ENCODE peak calls at places on chromosomes 5 and 9, in ten cellular contexts. Q is astrocyte; I is kidney epithelial cell; E is body of pancreas; O is psoas muscle; B is AG10803; G is endodermal cell; N is CD8-positive, alpha-beta T cell; A is HFFc6; V is breast epithelium. Z is an unnamed sample.

GRCh38 chr5:90356612-90357011 is 52.9 kb downstream of the CETN3 start:
- DNase-seq in Q (peak; percentile 22), I (no peak), E (no peak), O (no peak), B (no peak), G (no peak), N (no peak), A (no peak), V (no peak), Z (no peak)

GRCh38 chr5:1029945-1030625 is 21.5 kb downstream of the NKD2 start:
- DNase-seq in Q (no peak), I (no peak), E (no peak), O (peak; percentile 7), B (no peak), G (no peak), N (no peak), A (no peak), V (no peak), Z (no peak)

GRCh38 chr9:2017209-2017458 is 2.0 kb downstream of the SMARCA2 start:
- DNase-seq in Q (no peak), I (no peak), E (no peak), O (no peak), B (no peak), G (peak; percentile 60), N (no peak), A (no peak), V (no peak), Z (no peak)

GRCh38 chr5:68898961-68899471 is 194.8 kb upstream of the SLC30A5 start:
- DNase-seq in Q (peak; percentile 77), I (peak; percentile 50), E (no peak), O (no peak), B (peak; percentile 77), G (peak; percentile 62), N (no peak), A (peak; percentile 42), V (no peak), Z (no peak)

GRCh38 chr9:37025381-37026084 is 8.5 kb downstream of the PAX5 start:
- DNase-seq in Q (no peak), I (no peak), E (no peak), O (no peak), B (no peak), G (peak; percentile 68), N (no peak), A (no peak), V (no peak), Z (no peak)

GRCh38 chr5:118095100-118095499 is 893.2 kb downstream of the DTWD2 start:
- DNase-seq in Q (peak; percentile 2), I (peak; percentile 32), E (no peak), O (no peak), B (peak; percentile 0), G (no peak), N (no peak), A (no peak), V (no peak), Z (no peak)

GRCh38 chr5:140801494-140801841 is 611 bp downstream of the PCDHA3 start:
- DNase-seq in Q (no peak), I (no peak), E (no peak), O (no peak), B (no peak), G (peak; percentile 26), N (no peak), A (no peak), V (no peak), Z (no peak)

GRCh38 chr9:121463026-121463827 is 36.4 kb downstream of the GGTA1 start:
- DNase-seq in Q (peak; percentile 4), I (no peak), E (peak; percentile 25), O (peak; percentile 46), B (no peak), G (peak; percentile 95), N (peak; percentile 6), A (no peak), V (no peak), Z (no peak)

GRCh38 chr9:114433720-114434255 is 46.0 kb upstream of the AKNA start:
- DNase-seq in Q (no peak), I (no peak), E (no peak), O (no peak), B (no peak), G (no peak), N (no peak), A (no peak), V (no peak), Z (no peak)

GRCh38 chr9:129401623-129402340 is 219.1 kb downstream of the C9orf50 start:
- DNase-seq in Q (peak; percentile 18), I (no peak), E (no peak), O (peak; percentile 10), B (peak; percentile 32), G (no peak), N (no peak), A (no peak), V (no peak), Z (no peak)

GRCh38 chr5:93850311-93850710 is 108.9 kb upstream of the POU5F2 start:
- DNase-seq in Q (no peak), I (no peak), E (no peak), O (no peak), B (no peak), G (no peak), N (no peak), A (no peak), V (no peak), Z (no peak)

GRCh38 chr9:95750725-95751644 is 124.5 kb upstream of the ERCC6L2 start:
- DNase-seq in Q (no peak), I (no peak), E (no peak), O (no peak), B (no peak), G (no peak), N (no peak), A (no peak), V (no peak), Z (no peak)

GRCh38 chr9:107390806-107391205 is 98.8 kb downstream of the KLF4 start:
- DNase-seq in Q (no peak), I (no peak), E (no peak), O (no peak), B (peak; percentile 86), G (no peak), N (no peak), A (no peak), V (no peak), Z (no peak)

GRCh38 chr5:68502531-68502930 is 287.0 kb downstream of the PIK3R1 start:
- DNase-seq in Q (no peak), I (no peak), E (no peak), O (no peak), B (no peak), G (no peak), N (no peak), A (peak; percentile 22), V (no peak), Z (no peak)

GRCh38 chr5:151805414-151806225 is 33.9 kb downstream of the G3BP1 start:
- DNase-seq in Q (peak; percentile 41), I (no peak), E (no peak), O (no peak), B (peak; percentile 96), G (no peak), N (no peak), A (no peak), V (no peak), Z (no peak)

GRCh38 chr5:92548351-92548750 is 1032.7 kb downstream of the NR2F1-AS1 start:
- DNase-seq in Q (peak; percentile 88), I (no peak), E (no peak), O (no peak), B (peak; percentile 66), G (no peak), N (no peak), A (no peak), V (no peak), Z (no peak)

GRCh38 chr5:132057498-132058255 is 2.8 kb upstream of the IL3 start:
- DNase-seq in Q (no peak), I (no peak), E (peak; percentile 5), O (no peak), B (no peak), G (peak; percentile 24), N (no peak), A (no peak), V (no peak), Z (peak; percentile 18)

GRCh38 chr5:95619518-95620029 is 313 bp upstream of the GPR150 start:
- DNase-seq in Q (no peak), I (no peak), E (no peak), O (no peak), B (no peak), G (peak; percentile 51), N (no peak), A (no peak), V (no peak), Z (no peak)

DNA sequence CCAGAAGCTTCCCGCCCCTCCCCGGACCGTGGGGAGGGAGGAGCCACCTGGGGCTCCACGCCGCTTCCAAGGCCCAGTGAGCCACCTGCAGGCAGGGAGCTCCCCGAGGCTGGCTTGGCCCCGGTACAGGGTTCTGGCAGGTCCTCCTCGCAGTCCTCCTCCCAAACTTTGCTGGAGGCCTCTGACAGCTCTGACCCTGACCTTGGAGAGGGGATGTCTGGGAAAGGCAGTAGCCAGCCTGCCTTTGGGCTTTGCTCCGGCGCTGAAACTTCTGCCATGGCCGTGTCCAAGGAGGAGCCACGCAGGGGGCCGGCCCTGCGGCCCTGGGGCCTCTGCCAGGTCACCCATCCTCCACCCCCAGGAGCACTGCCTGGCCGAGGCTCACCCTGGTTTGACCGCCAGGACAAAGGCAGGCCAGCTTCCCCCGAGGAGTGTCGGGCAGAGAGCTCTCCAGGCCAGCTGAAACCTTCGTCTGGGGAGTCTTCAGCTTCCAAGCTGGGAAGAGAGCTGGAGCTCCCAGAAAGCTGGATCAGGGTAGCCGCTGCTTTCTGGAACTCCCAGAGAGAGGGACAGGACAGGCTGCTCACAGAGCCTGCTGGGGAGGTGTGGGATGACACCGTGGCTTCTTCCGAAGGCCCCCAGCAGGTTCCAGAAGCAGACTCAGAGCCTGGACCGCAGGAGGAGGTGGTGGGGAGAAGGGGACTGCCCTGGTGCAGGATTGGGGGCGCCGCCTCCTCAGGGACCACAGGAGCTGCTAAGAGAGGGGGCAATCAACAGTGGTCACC is 9.0 kb upstream of the QSOX2 start:
- DNase-seq in Q (no peak), I (no peak), E (no peak), O (peak; percentile 36), B (no peak), G (no peak), N (no peak), A (no peak), V (no peak), Z (no peak)
- TF ChIP-seq CTCF in Q (no peak), I (no peak), E (no peak), O (no peak), B (no peak), G (peak; percentile 16), N (no peak), A (no peak), V (no peak), Z (no peak)

GRCh38 chr5:174624754-174625506 is 99.5 kb upstream of the MSX2 start:
- DNase-seq in Q (no peak), I (no peak), E (no peak), O (no peak), B (no peak), G (peak; percentile 36), N (no peak), A (no peak), V (no peak), Z (no peak)
- TF ChIP-seq CTCF in Q (no peak), I (no peak), E (no peak), O (no peak), B (no peak), G (no peak), N (no peak), A (no peak), V (no peak), Z (no peak)

GRCh38 chr5:62206150-62206829 is 99.7 kb upstream of the KIF2A start:
- DNase-seq in Q (no peak), I (no peak), E (no peak), O (no peak), B (peak; percentile 26), G (peak; percentile 83), N (no peak), A (no peak), V (no peak), Z (no peak)
- TF ChIP-seq CTCF in Q (no peak), I (no peak), E (no peak), O (no peak), B (peak; percentile 42), G (peak; percentile 68), N (no peak), A (no peak), V (no peak), Z (no peak)

GRCh38 chr5:126676195-126676624 is 75.5 kb downstream of the PHAX start:
- DNase-seq in Q (peak; percentile 35), I (no peak), E (peak; percentile 61), O (no peak), B (peak; percentile 52), G (peak; percentile 87), N (peak; percentile 64), A (peak; percentile 39), V (no peak), Z (no peak)
- TF ChIP-seq CTCF in Q (peak; percentile 79), I (peak; percentile 72), E (peak; percentile 56), O (peak; percentile 83), B (peak; percentile 86), G (peak; percentile 88), N (peak; percentile 85), A (peak; percentile 91), V (peak; percentile 77), Z (no peak)

Z was measured in omental fat pad.